ENCODE peak calls at places on chromosomes 7 and 10, in ten cellular contexts. One of them, this sample, is unnamed.

GRCh38 chr7:98165827-98166667 is 45.2 kb upstream of the BHLHA15 start:
- DNase-seq in psoas muscle: no peak
- DNase-seq in DMS153: peak
- DNase-seq in NCI-H1092 treated with DMSO at 0.1 percent for 48 hours: peak
- DNase-seq in dermis blood vessel endothelial cell: peak
- DNase-seq in stimulated activated naive B cell treated with anti-CD40 and anti-IgM and Interleukin-4, amounts not matched to agents 10 μg/mL and 1 μg/mL and 100 μg/mL, for 72 hours: peak
- DNase-seq in T1000: no peak
- DNase-seq in MCF 10A: peak
- DNase-seq in BJ: no peak
- DNase-seq in endodermal cell: peak
- DNase-seq in this sample: no peak

GRCh38 chr10:103692421-103693069 is 162.8 kb downstream of the SH3PXD2A start:
- DNase-seq in psoas muscle: no peak
- DNase-seq in DMS153: no peak
- DNase-seq in NCI-H1092 treated with DMSO at 0.1 percent for 48 hours: no peak
- DNase-seq in dermis blood vessel endothelial cell: no peak
- DNase-seq in stimulated activated naive B cell treated with anti-CD40 and anti-IgM and Interleukin-4, amounts not matched to agents 10 μg/mL and 1 μg/mL and 100 μg/mL, for 72 hours: peak
- DNase-seq in T1000: no peak
- DNase-seq in MCF 10A: no peak
- DNase-seq in BJ: no peak
- DNase-seq in endodermal cell: peak
- DNase-seq in this sample: no peak

GRCh38 chr10:92290076-92290836 is 622 bp downstream of the CPEB3 start:
- DNase-seq in psoas muscle: peak
- DNase-seq in DMS153: peak
- DNase-seq in NCI-H1092 treated with DMSO at 0.1 percent for 48 hours: peak
- DNase-seq in dermis blood vessel endothelial cell: peak
- DNase-seq in stimulated activated naive B cell treated with anti-CD40 and anti-IgM and Interleukin-4, amounts not matched to agents 10 μg/mL and 1 μg/mL and 100 μg/mL, for 72 hours: peak
- DNase-seq in T1000: no peak
- DNase-seq in MCF 10A: peak
- DNase-seq in BJ: no peak
- DNase-seq in endodermal cell: no peak
- DNase-seq in this sample: peak

GRCh38 chr7:105978974-105979373 is 15.9 kb downstream of the CDHR3 start:
- DNase-seq in psoas muscle: no peak
- DNase-seq in DMS153: no peak
- DNase-seq in NCI-H1092 treated with DMSO at 0.1 percent for 48 hours: no peak
- DNase-seq in dermis blood vessel endothelial cell: no peak
- DNase-seq in stimulated activated naive B cell treated with anti-CD40 and anti-IgM and Interleukin-4, amounts not matched to agents 10 μg/mL and 1 μg/mL and 100 μg/mL, for 72 hours: no peak
- DNase-seq in T1000: no peak
- DNase-seq in MCF 10A: no peak
- DNase-seq in BJ: no peak
- DNase-seq in endodermal cell: no peak
- DNase-seq in this sample: no peak

GRCh38 chr10:108850138-108850854 is 1073.0 kb downstream of the XPNPEP1 start:
- DNase-seq in psoas muscle: no peak
- DNase-seq in DMS153: no peak
- DNase-seq in NCI-H1092 treated with DMSO at 0.1 percent for 48 hours: no peak
- DNase-seq in dermis blood vessel endothelial cell: no peak
- DNase-seq in stimulated activated naive B cell treated with anti-CD40 and anti-IgM and Interleukin-4, amounts not matched to agents 10 μg/mL and 1 μg/mL and 100 μg/mL, for 72 hours: no peak
- DNase-seq in T1000: no peak
- DNase-seq in MCF 10A: no peak
- DNase-seq in BJ: no peak
- DNase-seq in endodermal cell: no peak
- DNase-seq in this sample: no peak

GRCh38 chr10:125578658-125579315 is 104.2 kb downstream of the TEX36 start:
- DNase-seq in psoas muscle: no peak
- DNase-seq in DMS153: no peak
- DNase-seq in NCI-H1092 treated with DMSO at 0.1 percent for 48 hours: no peak
- DNase-seq in dermis blood vessel endothelial cell: no peak
- DNase-seq in stimulated activated naive B cell treated with anti-CD40 and anti-IgM and Interleukin-4, amounts not matched to agents 10 μg/mL and 1 μg/mL and 100 μg/mL, for 72 hours: no peak
- DNase-seq in T1000: no peak
- DNase-seq in MCF 10A: no peak
- DNase-seq in BJ: no peak
- DNase-seq in endodermal cell: no peak
- DNase-seq in this sample: no peak

GRCh38 chr10:60048146-60048545 is 141.8 kb upstream of the CCDC6 start:
- DNase-seq in psoas muscle: no peak
- DNase-seq in DMS153: no peak
- DNase-seq in NCI-H1092 treated with DMSO at 0.1 percent for 48 hours: peak
- DNase-seq in dermis blood vessel endothelial cell: peak
- DNase-seq in stimulated activated naive B cell treated with anti-CD40 and anti-IgM and Interleukin-4, amounts not matched to agents 10 μg/mL and 1 μg/mL and 100 μg/mL, for 72 hours: no peak
- DNase-seq in T1000: no peak
- DNase-seq in MCF 10A: peak
- DNase-seq in BJ: no peak
- DNase-seq in endodermal cell: peak
- DNase-seq in this sample: peak

GRCh38 chr10:33005322-33006282 is 47.6 kb upstream of the ITGB1 start:
- DNase-seq in psoas muscle: peak
- DNase-seq in DMS153: no peak
- DNase-seq in NCI-H1092 treated with DMSO at 0.1 percent for 48 hours: peak
- DNase-seq in dermis blood vessel endothelial cell: peak
- DNase-seq in stimulated activated naive B cell treated with anti-CD40 and anti-IgM and Interleukin-4, amounts not matched to agents 10 μg/mL and 1 μg/mL and 100 μg/mL, for 72 hours: peak
- DNase-seq in T1000: peak
- DNase-seq in MCF 10A: peak
- DNase-seq in BJ: peak
- DNase-seq in endodermal cell: peak
- DNase-seq in this sample: peak

GRCh38 chr10:99528256-99528866 is 4.4 kb upstream of the NKX2-3 start:
- DNase-seq in psoas muscle: no peak
- DNase-seq in DMS153: no peak
- DNase-seq in NCI-H1092 treated with DMSO at 0.1 percent for 48 hours: no peak
- DNase-seq in dermis blood vessel endothelial cell: no peak
- DNase-seq in stimulated activated naive B cell treated with anti-CD40 and anti-IgM and Interleukin-4, amounts not matched to agents 10 μg/mL and 1 μg/mL and 100 μg/mL, for 72 hours: no peak
- DNase-seq in T1000: no peak
- DNase-seq in MCF 10A: no peak
- DNase-seq in BJ: no peak
- DNase-seq in endodermal cell: no peak
- DNase-seq in this sample: no peak

GRCh38 chr10:69179089-69179742 is 818 bp upstream of the SUPV3L1 start:
- DNase-seq in psoas muscle: no peak
- DNase-seq in DMS153: no peak
- DNase-seq in NCI-H1092 treated with DMSO at 0.1 percent for 48 hours: no peak
- DNase-seq in dermis blood vessel endothelial cell: no peak
- DNase-seq in stimulated activated naive B cell treated with anti-CD40 and anti-IgM and Interleukin-4, amounts not matched to agents 10 μg/mL and 1 μg/mL and 100 μg/mL, for 72 hours: no peak
- DNase-seq in T1000: no peak
- DNase-seq in MCF 10A: no peak
- DNase-seq in BJ: no peak
- DNase-seq in endodermal cell: peak
- DNase-seq in this sample: peak

GRCh38 chr7:29593458-29593857 is 29.8 kb downstream of the PRR15 start:
- DNase-seq in psoas muscle: no peak
- DNase-seq in DMS153: no peak
- DNase-seq in NCI-H1092 treated with DMSO at 0.1 percent for 48 hours: no peak
- DNase-seq in dermis blood vessel endothelial cell: no peak
- DNase-seq in stimulated activated naive B cell treated with anti-CD40 and anti-IgM and Interleukin-4, amounts not matched to agents 10 μg/mL and 1 μg/mL and 100 μg/mL, for 72 hours: no peak
- DNase-seq in T1000: no peak
- DNase-seq in MCF 10A: no peak
- DNase-seq in BJ: no peak
- DNase-seq in endodermal cell: no peak
- DNase-seq in this sample: peak

GRCh38 chr10:112080284-112080683 is 103.3 kb downstream of the GPAM start:
- DNase-seq in psoas muscle: no peak
- DNase-seq in DMS153: no peak
- DNase-seq in NCI-H1092 treated with DMSO at 0.1 percent for 48 hours: no peak
- DNase-seq in dermis blood vessel endothelial cell: no peak
- DNase-seq in stimulated activated naive B cell treated with anti-CD40 and anti-IgM and Interleukin-4, amounts not matched to agents 10 μg/mL and 1 μg/mL and 100 μg/mL, for 72 hours: no peak
- DNase-seq in T1000: no peak
- DNase-seq in MCF 10A: no peak
- DNase-seq in BJ: no peak
- DNase-seq in endodermal cell: no peak
- DNase-seq in this sample: no peak

GRCh38 chr10:72740526-72740925 is 48.6 kb downstream of the MCU start:
- DNase-seq in psoas muscle: peak
- DNase-seq in DMS153: no peak
- DNase-seq in NCI-H1092 treated with DMSO at 0.1 percent for 48 hours: peak
- DNase-seq in dermis blood vessel endothelial cell: peak
- DNase-seq in stimulated activated naive B cell treated with anti-CD40 and anti-IgM and Interleukin-4, amounts not matched to agents 10 μg/mL and 1 μg/mL and 100 μg/mL, for 72 hours: no peak
- DNase-seq in T1000: no peak
- DNase-seq in MCF 10A: peak
- DNase-seq in BJ: no peak
- DNase-seq in endodermal cell: peak
- DNase-seq in this sample: peak

GRCh38 chr7:142892941-142893340 is 7.4 kb upstream of the TRPV6 start:
- DNase-seq in psoas muscle: no peak
- DNase-seq in DMS153: no peak
- DNase-seq in NCI-H1092 treated with DMSO at 0.1 percent for 48 hours: no peak
- DNase-seq in dermis blood vessel endothelial cell: no peak
- DNase-seq in stimulated activated naive B cell treated with anti-CD40 and anti-IgM and Interleukin-4, amounts not matched to agents 10 μg/mL and 1 μg/mL and 100 μg/mL, for 72 hours: no peak
- DNase-seq in T1000: no peak
- DNase-seq in MCF 10A: no peak
- DNase-seq in BJ: no peak
- DNase-seq in endodermal cell: peak
- DNase-seq in this sample: no peak

GRCh38 chr10:70621497-70622078 is 19.0 kb upstream of the PRF1 start:
- DNase-seq in psoas muscle: no peak
- DNase-seq in DMS153: no peak
- DNase-seq in NCI-H1092 treated with DMSO at 0.1 percent for 48 hours: no peak
- DNase-seq in dermis blood vessel endothelial cell: no peak
- DNase-seq in stimulated activated naive B cell treated with anti-CD40 and anti-IgM and Interleukin-4, amounts not matched to agents 10 μg/mL and 1 μg/mL and 100 μg/mL, for 72 hours: no peak
- DNase-seq in T1000: no peak
- DNase-seq in MCF 10A: no peak
- DNase-seq in BJ: no peak
- DNase-seq in endodermal cell: no peak
- DNase-seq in this sample: no peak

GRCh38 chr7:105707967-105708580 is 126.8 kb upstream of the EFCAB10 start:
- DNase-seq in psoas muscle: no peak
- DNase-seq in DMS153: no peak
- DNase-seq in NCI-H1092 treated with DMSO at 0.1 percent for 48 hours: no peak
- DNase-seq in dermis blood vessel endothelial cell: peak
- DNase-seq in stimulated activated naive B cell treated with anti-CD40 and anti-IgM and Interleukin-4, amounts not matched to agents 10 μg/mL and 1 μg/mL and 100 μg/mL, for 72 hours: no peak
- DNase-seq in T1000: no peak
- DNase-seq in MCF 10A: no peak
- DNase-seq in BJ: no peak
- DNase-seq in endodermal cell: no peak
- DNase-seq in this sample: no peak

GRCh38 chr10:3972460-3973366 is 187.7 kb upstream of the KLF6 start:
- DNase-seq in psoas muscle: no peak
- DNase-seq in DMS153: no peak
- DNase-seq in NCI-H1092 treated with DMSO at 0.1 percent for 48 hours: no peak
- DNase-seq in dermis blood vessel endothelial cell: peak
- DNase-seq in stimulated activated naive B cell treated with anti-CD40 and anti-IgM and Interleukin-4, amounts not matched to agents 10 μg/mL and 1 μg/mL and 100 μg/mL, for 72 hours: no peak
- DNase-seq in T1000: no peak
- DNase-seq in MCF 10A: no peak
- DNase-seq in BJ: no peak
- DNase-seq in endodermal cell: no peak
- DNase-seq in this sample: no peak

GRCh38 chr7:47314728-47315601 is 266.9 kb downstream of the TNS3 start:
- DNase-seq in psoas muscle: peak
- DNase-seq in DMS153: no peak
- DNase-seq in NCI-H1092 treated with DMSO at 0.1 percent for 48 hours: no peak
- DNase-seq in dermis blood vessel endothelial cell: peak
- DNase-seq in stimulated activated naive B cell treated with anti-CD40 and anti-IgM and Interleukin-4, amounts not matched to agents 10 μg/mL and 1 μg/mL and 100 μg/mL, for 72 hours: no peak
- DNase-seq in T1000: no peak
- DNase-seq in MCF 10A: no peak
- DNase-seq in BJ: peak
- DNase-seq in endodermal cell: peak
- DNase-seq in this sample: no peak

GRCh38 chr10:80535671-80536360 is 1.9 kb upstream of the SH2D4B start:
- DNase-seq in psoas muscle: peak
- DNase-seq in DMS153: peak
- DNase-seq in NCI-H1092 treated with DMSO at 0.1 percent for 48 hours: peak
- DNase-seq in dermis blood vessel endothelial cell: peak
- DNase-seq in stimulated activated naive B cell treated with anti-CD40 and anti-IgM and Interleukin-4, amounts not matched to agents 10 μg/mL and 1 μg/mL and 100 μg/mL, for 72 hours: peak
- DNase-seq in T1000: no peak
- DNase-seq in MCF 10A: peak
- DNase-seq in BJ: no peak
- DNase-seq in endodermal cell: peak
- DNase-seq in this sample: peak

GRCh38 chr10:106643521-106643920 is 521.0 kb downstream of the SORCS1 start:
- DNase-seq in psoas muscle: no peak
- DNase-seq in DMS153: no peak
- DNase-seq in NCI-H1092 treated with DMSO at 0.1 percent for 48 hours: no peak
- DNase-seq in dermis blood vessel endothelial cell: no peak
- DNase-seq in stimulated activated naive B cell treated with anti-CD40 and anti-IgM and Interleukin-4, amounts not matched to agents 10 μg/mL and 1 μg/mL and 100 μg/mL, for 72 hours: no peak
- DNase-seq in T1000: no peak
- DNase-seq in MCF 10A: no peak
- DNase-seq in BJ: no peak
- DNase-seq in endodermal cell: no peak
- DNase-seq in this sample: no peak

GRCh38 chr10:117488004-117488403 is 54.5 kb upstream of the EMX2 start:
- DNase-seq in psoas muscle: no peak
- DNase-seq in DMS153: no peak
- DNase-seq in NCI-H1092 treated with DMSO at 0.1 percent for 48 hours: no peak
- DNase-seq in dermis blood vessel endothelial cell: no peak
- DNase-seq in stimulated activated naive B cell treated with anti-CD40 and anti-IgM and Interleukin-4, amounts not matched to agents 10 μg/mL and 1 μg/mL and 100 μg/mL, for 72 hours: no peak
- DNase-seq in T1000: no peak
- DNase-seq in MCF 10A: no peak
- DNase-seq in BJ: no peak
- DNase-seq in endodermal cell: no peak
- DNase-seq in this sample: no peak

GRCh38 chr7:129262333-129262732 is 37.5 kb downstream of the AHCYL2 start:
- DNase-seq in psoas muscle: no peak
- DNase-seq in DMS153: no peak
- DNase-seq in NCI-H1092 treated with DMSO at 0.1 percent for 48 hours: no peak
- DNase-seq in dermis blood vessel endothelial cell: no peak
- DNase-seq in stimulated activated naive B cell treated with anti-CD40 and anti-IgM and Interleukin-4, amounts not matched to agents 10 μg/mL and 1 μg/mL and 100 μg/mL, for 72 hours: no peak
- DNase-seq in T1000: no peak
- DNase-seq in MCF 10A: no peak
- DNase-seq in BJ: no peak
- DNase-seq in endodermal cell: no peak
- DNase-seq in this sample: no peak

GRCh38 chr10:102344067-102344466 is 51.4 kb upstream of the NFKB2 start:
- DNase-seq in psoas muscle: no peak
- DNase-seq in DMS153: no peak
- DNase-seq in NCI-H1092 treated with DMSO at 0.1 percent for 48 hours: no peak
- DNase-seq in dermis blood vessel endothelial cell: peak
- DNase-seq in stimulated activated naive B cell treated with anti-CD40 and anti-IgM and Interleukin-4, amounts not matched to agents 10 μg/mL and 1 μg/mL and 100 μg/mL, for 72 hours: no peak
- DNase-seq in T1000: no peak
- DNase-seq in MCF 10A: peak
- DNase-seq in BJ: no peak
- DNase-seq in endodermal cell: no peak
- DNase-seq in this sample: peak

GRCh38 chr7:17275749-17276671 is 22.4 kb upstream of the AHR start:
- DNase-seq in psoas muscle: no peak
- DNase-seq in DMS153: no peak
- DNase-seq in NCI-H1092 treated with DMSO at 0.1 percent for 48 hours: no peak
- DNase-seq in dermis blood vessel endothelial cell: peak
- DNase-seq in stimulated activated naive B cell treated with anti-CD40 and anti-IgM and Interleukin-4, amounts not matched to agents 10 μg/mL and 1 μg/mL and 100 μg/mL, for 72 hours: no peak
- DNase-seq in T1000: peak
- DNase-seq in MCF 10A: peak
- DNase-seq in BJ: peak
- DNase-seq in endodermal cell: no peak
- DNase-seq in this sample: peak

GRCh38 chr7:22849158-22849557 is 26.5 kb upstream of the TOMM7 start:
- DNase-seq in psoas muscle: no peak
- DNase-seq in DMS153: peak
- DNase-seq in NCI-H1092 treated with DMSO at 0.1 percent for 48 hours: peak
- DNase-seq in dermis blood vessel endothelial cell: no peak
- DNase-seq in stimulated activated naive B cell treated with anti-CD40 and anti-IgM and Interleukin-4, amounts not matched to agents 10 μg/mL and 1 μg/mL and 100 μg/mL, for 72 hours: no peak
- DNase-seq in T1000: no peak
- DNase-seq in MCF 10A: no peak
- DNase-seq in BJ: no peak
- DNase-seq in endodermal cell: peak
- DNase-seq in this sample: no peak

GRCh38 chr7:138667535-138667934 is 33.6 kb downstream of the SVOPL start:
- DNase-seq in psoas muscle: no peak
- DNase-seq in DMS153: no peak
- DNase-seq in NCI-H1092 treated with DMSO at 0.1 percent for 48 hours: no peak
- DNase-seq in dermis blood vessel endothelial cell: no peak
- DNase-seq in stimulated activated naive B cell treated with anti-CD40 and anti-IgM and Interleukin-4, amounts not matched to agents 10 μg/mL and 1 μg/mL and 100 μg/mL, for 72 hours: no peak
- DNase-seq in T1000: no peak
- DNase-seq in MCF 10A: no peak
- DNase-seq in BJ: no peak
- DNase-seq in endodermal cell: no peak
- DNase-seq in this sample: no peak

GRCh38 chr10:103044942-103045489 is 126.9 kb downstream of the CNNM2 start:
- DNase-seq in psoas muscle: no peak
- DNase-seq in DMS153: no peak
- DNase-seq in NCI-H1092 treated with DMSO at 0.1 percent for 48 hours: no peak
- DNase-seq in dermis blood vessel endothelial cell: no peak
- DNase-seq in stimulated activated naive B cell treated with anti-CD40 and anti-IgM and Interleukin-4, amounts not matched to agents 10 μg/mL and 1 μg/mL and 100 μg/mL, for 72 hours: no peak
- DNase-seq in T1000: no peak
- DNase-seq in MCF 10A: no peak
- DNase-seq in BJ: peak
- DNase-seq in endodermal cell: no peak
- DNase-seq in this sample: no peak

GRCh38 chr7:159024280-159024951 is 120.3 kb downstream of the VIPR2 start:
- DNase-seq in psoas muscle: no peak
- DNase-seq in DMS153: no peak
- DNase-seq in NCI-H1092 treated with DMSO at 0.1 percent for 48 hours: no peak
- DNase-seq in dermis blood vessel endothelial cell: no peak
- DNase-seq in stimulated activated naive B cell treated with anti-CD40 and anti-IgM and Interleukin-4, amounts not matched to agents 10 μg/mL and 1 μg/mL and 100 μg/mL, for 72 hours: no peak
- DNase-seq in T1000: no peak
- DNase-seq in MCF 10A: no peak
- DNase-seq in BJ: no peak
- DNase-seq in endodermal cell: peak
- DNase-seq in this sample: no peak